ENCODE peak calls at places on chromosome 18, in nine cellular contexts. S is fibroblast of lung, N is HFF-Myc, I is testis, G is upper lobe of left lung, Y is spleen, C is tibial nerve, P is ovary, B is brain microvascular endothelial cell. X is an unnamed sample.
A peak's percentile ranks its signal among the peaks of the same experiment; 100 is the strongest.

GRCh38 chr18:68740966-68741365 is 26.1 kb upstream of the TMX3 start:
- DNase-seq in S (peak; percentile 4), P (no peak), N (peak; percentile 75), G (no peak), B (no peak), C (no peak), Y (no peak), I (no peak), X (no peak)

GRCh38 chr18:31241425-31241824 is 76.5 kb upstream of the DSG1 start:
- DNase-seq in B (no peak), N (no peak), P (no peak), I (no peak), Y (no peak), G (no peak), C (no peak), S (no peak), X (no peak)

GRCh38 chr18:79368681-79369080 is 27.0 kb upstream of the NFATC1 start:
- DNase-seq in I (peak; percentile 8), S (no peak), G (no peak), Y (peak; percentile 81), N (no peak), P (no peak), C (no peak), B (no peak), X (no peak)

GRCh38 chr18:3710712-3711269 is 260.8 kb downstream of the TGIF1 start:
- DNase-seq in I (peak; percentile 73), Y (peak; percentile 81), C (no peak), G (no peak), S (no peak), N (no peak), P (no peak), B (no peak), X (no peak)

GRCh38 chr18:31424383-31424988 is 23.1 kb upstream of the DSG3 start:
- DNase-seq in N (no peak), G (no peak), S (peak; percentile 61), C (no peak), B (peak; percentile 48), I (peak; percentile 61), Y (no peak), P (peak; percentile 22), X (peak; percentile 72)

GRCh38 chr18:4672152-4672551 is 217.0 kb upstream of the DLGAP1 start:
- DNase-seq in Y (no peak), P (no peak), G (no peak), I (no peak), N (no peak), C (no peak), S (no peak), B (no peak), X (no peak)

GRCh38 chr18:12765127-12765526 is 62.3 kb downstream of the PSMG2 start:
- DNase-seq in C (no peak), S (no peak), B (no peak), P (no peak), G (no peak), N (no peak), Y (no peak), I (no peak), X (no peak)

GRCh38 chr18:24632158-24632988 is 171.9 kb downstream of the HRH4 start:
- DNase-seq in B (no peak), N (no peak), S (no peak), G (peak; percentile 18), C (no peak), P (no peak), I (no peak), Y (no peak), X (no peak)

GRCh38 chr18:48975817-48976649 is 25.3 kb upstream of the SMAD7 start:
- DNase-seq in I (peak; percentile 47), C (no peak), P (peak; percentile 65), N (no peak), Y (peak; percentile 87), G (peak; percentile 94), B (no peak), S (peak; percentile 66), X (peak; percentile 38)

GRCh38 chr18:13222371-13223281 is 4.1 kb downstream of the LDLRAD4 start:
- DNase-seq in B (no peak), S (peak; percentile 63), N (no peak), I (peak; percentile 54), C (no peak), Y (no peak), P (peak; percentile 43), G (peak; percentile 93), X (peak; percentile 31)

GRCh38 chr18:11004951-11005350 is 144.4 kb downstream of the PIEZO2 start:
- DNase-seq in C (no peak), N (no peak), I (no peak), P (no peak), B (no peak), G (no peak), S (no peak), Y (no peak), X (peak; percentile 37)

DNA sequence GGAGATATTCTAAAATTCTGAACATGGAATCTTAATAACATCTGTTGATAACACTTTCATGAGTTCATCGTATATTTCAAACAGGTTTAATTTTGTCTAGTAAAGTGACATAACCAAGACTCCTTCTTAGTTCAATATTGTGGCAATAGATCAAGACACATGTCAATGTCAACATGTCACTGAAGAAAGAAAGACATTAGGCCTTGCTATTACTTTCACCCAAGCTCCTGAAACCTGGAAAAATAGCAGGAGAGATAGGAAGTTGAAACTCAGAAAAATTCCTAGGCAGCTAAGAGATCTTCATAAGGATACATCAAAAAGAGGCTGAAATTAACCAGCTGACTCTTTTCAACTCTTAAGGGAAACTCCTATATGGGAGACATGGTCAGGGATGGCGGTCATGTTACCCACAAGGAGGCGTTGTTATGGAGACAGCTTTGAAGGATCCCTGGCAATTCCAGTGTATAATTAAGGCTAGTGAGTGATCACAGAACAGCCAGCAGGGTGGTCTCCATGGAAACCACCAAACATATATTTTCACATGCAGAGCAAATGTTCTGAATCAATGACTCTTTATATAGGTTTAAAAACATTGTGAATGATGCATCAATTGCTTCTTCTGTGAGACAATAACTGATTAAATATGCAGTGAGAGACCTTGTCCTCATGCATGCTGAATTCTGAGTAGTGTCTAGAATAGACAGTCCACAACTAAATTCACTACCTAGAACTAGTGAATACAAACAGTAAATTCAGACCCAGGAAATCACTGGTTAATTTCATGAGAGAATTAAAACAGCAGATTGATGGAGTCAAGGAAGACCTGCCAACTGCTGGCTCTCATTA is 115.3 kb upstream of the RIOK3 start:
- DNase-seq in I (no peak), C (no peak), G (no peak), N (no peak), S (peak; percentile 72), P (no peak), Y (no peak), B (peak; percentile 61), X (peak; percentile 55)
- TF ChIP-seq CTCF in I (no peak), C (no peak), G (no peak), N (no peak), S (no peak), P (no peak), Y (no peak), B (peak; percentile 18), X (no peak)

GRCh38 chr18:26574958-26575864 is 26.9 kb upstream of the KCTD1 start:
- DNase-seq in Y (peak; percentile 79), N (peak; percentile 3), S (peak; percentile 75), I (peak; percentile 68), C (peak; percentile 16), B (peak; percentile 59), P (peak; percentile 37), G (peak; percentile 38), X (peak; percentile 60)
- H3K4me3 ChIP-seq in Y (no peak overlapping the region), N (peak overlapping the region; percentile 39), S (peak overlapping the region; percentile 35), I (peak overlapping the region; percentile 30), C (peak overlapping the region; percentile 27), B (peak overlapping the region; percentile 55), P (peak overlapping the region; percentile 36), G (no peak overlapping the region), X (peak overlapping the region; percentile 59)

GRCh38 chr18:56388571-56388970 is 249.8 kb downstream of the TXNL1 start:
- DNase-seq in G (no peak), Y (no peak), C (no peak), S (peak; percentile 32), N (no peak), I (no peak), P (no peak), B (no peak), X (no peak)

GRCh38 chr18:56391933-56392590 is 246.3 kb downstream of the TXNL1 start:
- DNase-seq in P (no peak), S (no peak), Y (no peak), N (no peak), B (no peak), I (no peak), G (no peak), C (no peak), X (no peak)

GRCh38 chr18:56393870-56394269 is 244.5 kb downstream of the TXNL1 start:
- DNase-seq in I (no peak), C (no peak), Y (no peak), P (no peak), G (no peak), N (no peak), S (no peak), B (no peak), X (no peak)

GRCh38 chr18:56386856-56387255 is 251.5 kb downstream of the TXNL1 start:
- DNase-seq in P (no peak), B (no peak), N (no peak), S (no peak), C (no peak), Y (no peak), G (no peak), I (no peak), X (no peak)

GRCh38 chr18:56389190-56389589 is 249.2 kb downstream of the TXNL1 start:
- DNase-seq in Y (no peak), P (no peak), G (no peak), S (no peak), B (no peak), I (no peak), N (no peak), C (no peak), X (no peak)
- TF ChIP-seq CTCF in Y (no peak), P (no peak), G (no peak), S (peak; percentile 14), B (no peak), I (no peak), N (no peak), C (no peak), X (no peak)

GRCh38 chr18:78241535-78242306 is 737.9 kb upstream of the SALL3 start:
- DNase-seq in S (no peak), N (no peak), G (no peak), C (no peak), I (no peak), P (no peak), Y (no peak), B (no peak), X (no peak)

GRCh38 chr18:78240091-78240490 is 739.5 kb upstream of the SALL3 start:
- DNase-seq in B (no peak), P (no peak), I (no peak), N (no peak), C (no peak), G (no peak), Y (no peak), S (no peak), X (no peak)

GRCh38 chr18:78240867-78241266 is 738.8 kb upstream of the SALL3 start:
- DNase-seq in B (no peak), I (no peak), P (no peak), S (no peak), G (no peak), C (no peak), Y (no peak), N (no peak), X (no peak)

GRCh38 chr18:78242796-78243195 is 736.8 kb upstream of the SALL3 start:
- DNase-seq in B (no peak), P (no peak), Y (no peak), I (no peak), G (no peak), N (no peak), C (no peak), S (no peak), X (no peak)

DNA sequence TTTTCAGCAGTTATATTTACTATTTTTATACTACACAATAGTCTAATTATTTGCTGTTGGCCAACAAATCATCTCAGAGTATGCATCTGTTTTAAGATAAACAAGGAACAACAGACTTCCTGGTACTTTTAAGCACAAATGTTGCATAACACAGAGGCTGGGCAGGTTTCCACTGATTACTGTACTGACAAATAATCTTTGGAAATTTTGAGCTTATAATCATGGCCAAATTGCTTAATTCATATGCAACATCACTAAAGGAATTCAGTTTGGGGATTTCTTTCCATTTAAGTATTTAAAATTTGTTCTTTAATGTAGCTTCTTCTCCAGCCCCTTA is 737.3 kb upstream of the SALL3 start:
- DNase-seq in G (no peak), C (no peak), I (peak; percentile 46), P (peak; percentile 55), S (no peak), N (no peak), Y (no peak), B (no peak), X (no peak)
- H3K4me3 ChIP-seq in G (no peak overlapping the region), C (no peak overlapping the region), I (no peak overlapping the region), P (no peak overlapping the region), S (no peak overlapping the region), N (no peak overlapping the region), Y (no peak overlapping the region), B (no peak overlapping the region), X (no peak overlapping the region)